ENCODE peak calls at places on chromosomes 6 and 20, in nine cellular contexts. L is stimulated activated CD4-positive, alpha-beta T cell treated with anti-CD3 and anti-CD28 coated beads, Interleukin-12 subunit alpha, Interleukin-12 subunit beta, amount 100 ng/mL, for 48 hours; P is CD4-positive, CD25-positive, alpha-beta regulatory T cell; J is WTC11; K is gastrocnemius medialis; Q is psoas muscle; N is nephron progenitor cell; Z is activated CD4-positive, alpha-beta T cell treated with anti-CD3 and anti-CD28 coated beads for 36 hours; A is NCI-H345. H is an unnamed sample.

GRCh38 chr6:90097357-90097756 is 199.3 kb downstream of the BACH2 start:
- DNase-seq in K (no peak), P (no peak), N (no peak), Z (no peak), L (no peak), Q (no peak), A (no peak), J (no peak), H (no peak)

GRCh38 chr20:61346996-61347906 is 95.2 kb downstream of the CDH4 start:
- DNase-seq in J (no peak), Z (no peak), N (no peak), A (no peak), P (no peak), K (no peak), L (no peak), Q (no peak), H (no peak)

GRCh38 chr20:45306431-45306982 is at the start of gene RBPJL:
- DNase-seq in L (peak), P (peak), K (no peak), Q (no peak), J (peak), Z (peak), A (no peak), N (peak), H (peak)

GRCh38 chr20:3896302-3896701 is 7.1 kb downstream of the PANK2 start:
- DNase-seq in N (no peak), K (no peak), J (no peak), Z (no peak), A (no peak), L (no peak), P (no peak), Q (no peak), H (no peak)

GRCh38 chr20:61930776-61931475 is 134.8 kb downstream of the TAF4 start:
- DNase-seq in Z (no peak), P (no peak), K (peak), N (no peak), L (no peak), A (no peak), Q (peak), J (no peak), H (no peak)

GRCh38 chr6:16344756-16345155 is 106.4 kb downstream of the GMPR start:
- DNase-seq in Q (no peak), J (no peak), K (no peak), A (no peak), N (no peak), L (no peak), Z (no peak), P (no peak), H (no peak)

GRCh38 chr20:37649635-37650244 is 44.1 kb upstream of the CTNNBL1 start:
- DNase-seq in K (no peak), N (no peak), Z (no peak), P (no peak), L (no peak), J (no peak), Q (no peak), A (no peak), H (no peak)

GRCh38 chr6:170345662-170346061 is 39.1 kb downstream of the FAM120B start:
- DNase-seq in A (no peak), K (no peak), Q (no peak), J (no peak), Z (peak), L (no peak), P (peak), N (no peak), H (no peak)

GRCh38 chr6:30450908-30451818 is 38.1 kb upstream of the HLA-E start:
- DNase-seq in L (peak), J (peak), K (no peak), A (no peak), Z (peak), Q (peak), N (peak), P (peak), H (peak)

H was measured in B cell.